ENCODE peak calls at places on chromosome 19, in six cellular contexts. L is spleen; V is neural progenitor cell; B is mucosa of descending colon; D is CD4-positive, alpha-beta T cell; G is ovary. E is an unnamed sample.

GRCh38 chr19:38932425-38933179 is 1.9 kb downstream of the MRPS12 start:
- DNase-seq in L (no peak), V (peak; percentile 62), B (peak; percentile 37), D (no peak), G (no peak), E (no peak)

GRCh38 chr19:46901701-46902401 is 41.1 kb downstream of the ARHGAP35 start:
- DNase-seq in L (no peak), V (no peak), B (no peak), D (no peak), G (no peak), E (no peak)

GRCh38 chr19:46383171-46383815 is 30.1 kb downstream of the CCDC8 start:
- DNase-seq in L (peak; percentile 53), V (no peak), B (no peak), D (no peak), G (no peak), E (no peak)

GRCh38 chr19:3652422-3652821 is 25.8 kb upstream of the CACTIN start:
- DNase-seq in L (no peak), V (no peak), B (no peak), D (no peak), G (no peak), E (no peak)

GRCh38 chr19:15265849-15266248 is 33.6 kb upstream of the EPHX3 start:
- DNase-seq in L (peak; percentile 83), V (no peak), B (peak; percentile 71), D (no peak), G (peak; percentile 97), E (no peak)

GRCh38 chr19:54430306-54431254 is 15.3 kb downstream of the TTYH1 start:
- DNase-seq in L (peak; percentile 86), V (peak; percentile 74), B (peak; percentile 71), D (peak; percentile 17), G (peak; percentile 64), E (peak; percentile 83)

GRCh38 chr19:55115446-55116065 is 1.9 kb downstream of the PPP1R12C start:
- DNase-seq in L (no peak), V (no peak), B (no peak), D (no peak), G (no peak), E (no peak)

GRCh38 chr19:39166571-39167391 is 30.0 kb upstream of the NCCRP1 start:
- DNase-seq in L (peak; percentile 87), V (peak; percentile 40), B (peak; percentile 92), D (no peak), G (peak; percentile 74), E (no peak)

GRCh38 chr19:47610902-47611301 is 2.0 kb downstream of the BICRA start:
- DNase-seq in L (no peak), V (no peak), B (no peak), D (no peak), G (no peak), E (no peak)

GRCh38 chr19:1211494-1212234 is 6.1 kb downstream of the STK11 start:
- DNase-seq in L (peak; percentile 77), V (peak; percentile 64), B (no peak), D (no peak), G (peak; percentile 53), E (no peak)

GRCh38 chr19:44614313-44614712 is 950 bp downstream of the IGSF23 start:
- DNase-seq in L (no peak), V (no peak), B (no peak), D (no peak), G (no peak), E (no peak)

GRCh38 chr19:50255115-50255514 is 51.7 kb downstream of the MYH14 start:
- DNase-seq in L (no peak), V (no peak), B (no peak), D (no peak), G (no peak), E (no peak)

GRCh38 chr19:48553676-48554384 is 1.9 kb downstream of the SULT2B1 start:
- DNase-seq in L (no peak), V (peak; percentile 48), B (peak; percentile 53), D (no peak), G (no peak), E (no peak)

GRCh38 chr19:13154241-13154778 is 4.1 kb downstream of the IER2 start:
- DNase-seq in L (peak; percentile 97), V (peak; percentile 64), B (peak; percentile 90), D (peak; percentile 40), G (peak; percentile 91), E (peak; percentile 67)

GRCh38 chr19:13152356-13152853 is 2.2 kb downstream of the IER2 start:
- DNase-seq in L (no peak), V (peak; percentile 71), B (no peak), D (no peak), G (no peak), E (no peak)

GRCh38 chr19:13151605-13152355 is 1.6 kb downstream of the IER2 start:
- DNase-seq in L (peak; percentile 98), V (peak; percentile 99), B (peak; percentile 98), D (peak; percentile 95), G (peak; percentile 98), E (peak; percentile 96)

GRCh38 chr19:13153627-13154240 is 3.5 kb downstream of the IER2 start:
- DNase-seq in L (peak; percentile 92), V (no peak), B (peak; percentile 68), D (no peak), G (peak; percentile 58), E (no peak)

GRCh38 chr19:13152854-13153626 is 2.8 kb downstream of the IER2 start:
- DNase-seq in L (peak; percentile 98), V (peak; percentile 97), B (peak; percentile 98), D (peak; percentile 98), G (peak; percentile 98), E (peak; percentile 92)
- TF ChIP-seq CTCF in L (no peak), V (no peak), B (no peak), D (peak; percentile 27), G (no peak), E (peak; percentile 44)

GRCh38 chr19:19186742-19187141 is 5.2 kb downstream of the BORCS8 start:
- DNase-seq in L (no peak), V (no peak), B (no peak), D (no peak), G (no peak), E (no peak)

GRCh38 chr19:19181614-19182013 is 10.3 kb downstream of the BORCS8 start:
- DNase-seq in L (no peak), V (no peak), B (no peak), D (no peak), G (no peak), E (no peak)

DNA sequence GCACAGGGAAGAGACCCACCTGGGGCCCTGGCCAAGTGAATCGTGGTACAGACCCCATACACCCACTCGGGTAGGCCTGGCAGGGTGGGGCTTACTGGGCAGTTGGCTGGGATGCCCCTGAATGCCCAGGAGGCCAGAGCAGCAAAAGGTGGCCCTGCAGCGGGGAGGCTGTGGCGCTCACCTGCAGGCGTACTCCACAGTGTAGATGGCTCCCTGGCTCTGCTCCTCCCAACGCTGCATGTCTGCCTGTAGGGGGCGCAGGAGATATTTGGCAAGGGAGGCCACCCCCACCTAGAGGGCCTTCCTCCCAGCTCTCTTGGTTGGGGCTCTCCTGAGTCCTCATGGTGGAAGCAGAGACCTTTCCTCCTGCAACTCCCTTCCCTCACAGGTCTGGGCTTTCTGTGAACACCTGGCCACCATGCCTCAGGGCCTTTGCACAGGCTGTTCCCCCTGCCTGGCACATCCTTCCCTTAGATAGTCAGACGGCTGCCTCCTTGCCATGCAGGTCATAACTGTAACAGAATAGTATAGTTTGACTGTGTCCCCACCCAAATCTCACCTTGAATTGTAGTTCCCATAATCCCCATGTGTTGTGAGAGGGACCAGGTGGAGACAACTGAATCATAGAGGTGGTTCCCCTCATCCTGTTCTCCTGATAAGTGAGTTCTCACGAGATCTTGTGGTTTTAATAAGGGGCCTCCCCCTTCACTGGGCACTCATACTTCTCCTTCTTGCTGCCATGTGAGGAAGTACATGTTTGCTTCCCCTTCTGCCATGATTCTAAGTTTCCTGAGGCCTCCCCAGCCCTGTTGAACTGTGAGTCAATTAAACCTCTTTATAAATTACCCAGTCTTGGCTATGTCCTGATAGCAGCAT is 5.9 kb downstream of the BORCS8 start:
- DNase-seq in L (no peak), V (peak; percentile 81), B (peak; percentile 54), D (peak; percentile 44), G (no peak), E (peak; percentile 62)
- TF ChIP-seq CTCF in L (no peak), V (peak; percentile 77), B (peak; percentile 67), D (peak; percentile 58), G (no peak), E (peak; percentile 35)

GRCh38 chr19:42089191-42089750 is 13.3 kb downstream of the ZNF574 start:
- DNase-seq in L (no peak), V (no peak), B (no peak), D (no peak), G (no peak), E (no peak)
- TF ChIP-seq CTCF in L (no peak), V (no peak), B (no peak), D (no peak), G (no peak), E (no peak)

GRCh38 chr19:37317403-37318209 is 53.3 kb upstream of the ZNF527 start:
- DNase-seq in L (peak; percentile 96), V (peak; percentile 97), B (peak; percentile 96), D (peak; percentile 89), G (peak; percentile 95), E (peak; percentile 94)
- TF ChIP-seq CTCF in L (peak; percentile 25), V (peak; percentile 43), B (peak; percentile 49), D (peak; percentile 19), G (no peak), E (peak; percentile 30)

DNA sequence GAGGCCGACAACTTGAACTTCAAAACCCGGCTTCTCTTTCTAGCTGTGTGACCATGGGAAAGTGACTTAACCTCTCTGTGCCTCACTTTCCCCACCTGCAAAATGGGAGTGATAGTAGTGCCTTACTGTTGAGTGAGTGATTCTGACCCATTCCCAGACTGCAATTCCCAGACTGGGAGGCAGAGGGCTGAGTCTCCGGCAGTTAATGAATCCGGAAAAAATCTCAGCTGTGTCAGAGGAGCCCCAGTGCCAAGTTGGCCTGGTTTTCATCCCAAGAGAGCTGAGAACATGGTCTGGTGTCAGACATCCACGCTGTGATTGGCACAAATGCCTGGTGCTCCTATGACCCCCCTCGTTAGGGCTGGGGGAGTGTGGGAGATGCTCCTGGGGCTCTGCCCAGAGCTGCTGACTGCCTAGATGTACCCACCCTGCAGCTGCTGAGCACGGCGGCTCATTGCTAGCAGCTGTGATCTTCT is 50.0 kb downstream of the PIN1 start:
- DNase-seq in L (no peak), V (no peak), B (no peak), D (no peak), G (peak; percentile 22), E (no peak)
- TF ChIP-seq CTCF in L (no peak), V (peak; percentile 31), B (no peak), D (no peak), G (no peak), E (no peak)

GRCh38 chr19:6211632-6212402 is 68.0 kb downstream of the MLLT1 start:
- DNase-seq in L (no peak), V (no peak), B (peak; percentile 17), D (no peak), G (peak; percentile 41), E (no peak)
- TF ChIP-seq CTCF in L (no peak), V (no peak), B (no peak), D (no peak), G (no peak), E (no peak)

GRCh38 chr19:51830263-51830662 is 35.3 kb downstream of the FPR3 start:
- DNase-seq in L (no peak), V (no peak), B (no peak), D (no peak), G (no peak), E (no peak)
- TF ChIP-seq CTCF in L (no peak), V (no peak), B (no peak), D (no peak), G (no peak), E (no peak)

GRCh38 chr19:2478324-2478755 is 2.4 kb downstream of the GADD45B start:
- DNase-seq in L (peak; percentile 86), V (peak; percentile 76), B (peak; percentile 80), D (peak; percentile 50), G (peak; percentile 56), E (peak; percentile 34)
- TF ChIP-seq CTCF in L (no peak), V (peak; percentile 29), B (no peak), D (no peak), G (no peak), E (no peak)

GRCh38 chr19:29671393-29672076 is 6.3 kb downstream of the PLEKHF1 start:
- DNase-seq in L (peak; percentile 95), V (no peak), B (peak; percentile 71), D (peak; percentile 87), G (no peak), E (peak; percentile 79)
- TF ChIP-seq CTCF in L (peak; percentile 32), V (no peak), B (no peak), D (peak; percentile 56), G (no peak), E (peak; percentile 16)